ENCODE peak calls at places on chromosomes 2 and 18, in ten cellular contexts. U, P, Y, Z, K, E, Q, I, B and H are unnamed samples.

GRCh38 chr2:136118819-136119716 is 1.1 kb upstream of the CXCR4 start:
- DNase-seq in U (no peak), P (peak), Y (no peak), Z (peak), K (peak), E (peak), Q (no peak), I (peak), B (no peak), H (no peak)

GRCh38 chr18:78776151-78776550 is 203.5 kb upstream of the SALL3 start:
- DNase-seq in U (no peak), P (no peak), Y (no peak), Z (no peak), K (no peak), E (no peak), Q (no peak), I (no peak), B (no peak), H (no peak)

GRCh38 chr18:61743775-61744531 is 148.9 kb downstream of the RNF152 start:
- DNase-seq in U (no peak), P (no peak), Y (no peak), Z (no peak), K (peak), E (no peak), Q (peak), I (no peak), B (no peak), H (no peak)

GRCh38 chr2:226581004-226581403 is 218.6 kb downstream of the IRS1 start:
- DNase-seq in U (no peak), P (no peak), Y (no peak), Z (no peak), K (peak), E (no peak), Q (no peak), I (no peak), B (no peak), H (no peak)

GRCh38 chr18:10524507-10525425 is 1.1 kb upstream of the NAPG start:
- DNase-seq in U (no peak), P (no peak), Y (no peak), Z (peak), K (no peak), E (no peak), Q (peak), I (peak), B (no peak), H (no peak)

GRCh38 chr18:26503382-26503781 is 45.0 kb downstream of the KCTD1 start:
- DNase-seq in U (no peak), P (no peak), Y (no peak), Z (no peak), K (no peak), E (no peak), Q (no peak), I (no peak), B (no peak), H (no peak)

GRCh38 chr2:9020267-9020666 is 16.8 kb upstream of the MBOAT2 start:
- DNase-seq in U (no peak), P (no peak), Y (no peak), Z (no peak), K (no peak), E (no peak), Q (no peak), I (no peak), B (no peak), H (no peak)

GRCh38 chr2:20916604-20917286 is 93.8 kb upstream of the LDAH start:
- DNase-seq in U (peak), P (no peak), Y (no peak), Z (peak), K (peak), E (no peak), Q (peak), I (no peak), B (no peak), H (no peak)

GRCh38 chr2:133418021-133418420 is 150.2 kb downstream of the NCKAP5 start:
- DNase-seq in U (peak), P (no peak), Y (no peak), Z (no peak), K (no peak), E (no peak), Q (peak), I (no peak), B (no peak), H (peak)

GRCh38 chr2:126877861-126878565 is 20.7 kb upstream of the TEX51 start:
- DNase-seq in U (no peak), P (no peak), Y (no peak), Z (no peak), K (no peak), E (peak), Q (no peak), I (no peak), B (no peak), H (no peak)

GRCh38 chr2:73925853-73926492 is 707 bp upstream of the DGUOK start:
- DNase-seq in U (no peak), P (no peak), Y (no peak), Z (no peak), K (no peak), E (no peak), Q (no peak), I (no peak), B (no peak), H (no peak)

GRCh38 chr2:128504242-128505149 is 185.8 kb upstream of the HS6ST1 start:
- DNase-seq in U (no peak), P (no peak), Y (no peak), Z (no peak), K (no peak), E (no peak), Q (no peak), I (no peak), B (no peak), H (no peak)

GRCh38 chr2:175228179-175228578 is 46.7 kb upstream of the ATP5MC3 start:
- DNase-seq in U (no peak), P (no peak), Y (no peak), Z (no peak), K (no peak), E (no peak), Q (no peak), I (no peak), B (no peak), H (no peak)

GRCh38 chr18:39448942-39449341 is 1883.3 kb upstream of the CELF4 start:
- DNase-seq in U (no peak), P (no peak), Y (no peak), Z (no peak), K (no peak), E (no peak), Q (no peak), I (no peak), B (no peak), H (no peak)

GRCh38 chr2:112005391-112006075 is 49.5 kb upstream of the TMEM87B start:
- DNase-seq in U (no peak), P (no peak), Y (no peak), Z (no peak), K (no peak), E (no peak), Q (no peak), I (peak), B (no peak), H (no peak)

GRCh38 chr2:134782792-134783191 is 55.6 kb upstream of the ACMSD start:
- DNase-seq in U (no peak), P (no peak), Y (no peak), Z (peak), K (no peak), E (no peak), Q (no peak), I (peak), B (no peak), H (no peak)

GRCh38 chr2:8543065-8543411 is 138.8 kb upstream of the ID2 start:
- DNase-seq in U (no peak), P (no peak), Y (no peak), Z (no peak), K (no peak), E (no peak), Q (no peak), I (no peak), B (no peak), H (no peak)

GRCh38 chr18:63283305-63283704 is 36.3 kb downstream of the BCL2 start:
- DNase-seq in U (no peak), P (no peak), Y (no peak), Z (no peak), K (no peak), E (no peak), Q (no peak), I (no peak), B (no peak), H (no peak)

GRCh38 chr2:34419856-34420255 is 820.8 kb upstream of the FAM98A start:
- DNase-seq in U (no peak), P (no peak), Y (no peak), Z (no peak), K (no peak), E (no peak), Q (peak), I (no peak), B (no peak), H (no peak)

GRCh38 chr18:13871701-13872100 is 43.6 kb downstream of the MC2R start:
- DNase-seq in U (no peak), P (no peak), Y (no peak), Z (no peak), K (no peak), E (no peak), Q (no peak), I (no peak), B (no peak), H (no peak)

GRCh38 chr2:86033751-86034680 is 71.7 kb downstream of the POLR1A start:
- DNase-seq in U (no peak), P (no peak), Y (no peak), Z (no peak), K (no peak), E (no peak), Q (no peak), I (no peak), B (no peak), H (no peak)

GRCh38 chr2:67879586-67880290 is 183.1 kb downstream of the C1D start:
- DNase-seq in U (no peak), P (no peak), Y (no peak), Z (no peak), K (no peak), E (no peak), Q (peak), I (no peak), B (peak), H (peak)

GRCh38 chr2:182616471-182617393 is 99.3 kb upstream of the DNAJC10 start:
- DNase-seq in U (no peak), P (no peak), Y (no peak), Z (no peak), K (no peak), E (no peak), Q (peak), I (no peak), B (no peak), H (no peak)

GRCh38 chr2:237509151-237509550 is 22.1 kb downstream of the MLPH start:
- DNase-seq in U (no peak), P (no peak), Y (no peak), Z (no peak), K (no peak), E (no peak), Q (no peak), I (no peak), B (no peak), H (no peak)

GRCh38 chr2:35891936-35892335 is 463.6 kb upstream of the CRIM1 start:
- DNase-seq in U (no peak), P (no peak), Y (no peak), Z (no peak), K (no peak), E (no peak), Q (no peak), I (no peak), B (no peak), H (no peak)